ENCODE peak calls at places on chromosomes 11 and 22, in nine cellular contexts. D is adipocyte; I is mesothelial cell of epicardium; S is activated CD4-positive, alpha-beta T cell treated with anti-CD3 and anti-CD28 coated beads for 36 hours; T is HCEC 1CT; R is lower leg skin; C is NAMALWA; U is dermis blood vessel endothelial cell; N is GM04503. L is an unnamed sample.

GRCh38 chr11:62452261-62452660 is 33.4 kb downstream of the SCGB1A1 start:
- DNase-seq in D (no peak), I (no peak), S (no peak), T (no peak), R (no peak), C (no peak), U (no peak), N (no peak), L (no peak)

GRCh38 chr22:39209756-39210155 is 35.0 kb downstream of the PDGFB start:
- DNase-seq in D (no peak), I (no peak), S (no peak), T (no peak), R (peak; percentile 68), C (no peak), U (no peak), N (no peak), L (no peak)

GRCh38 chr22:27825174-27825573 is 23.6 kb upstream of the MN1 start:
- DNase-seq in D (no peak), I (no peak), S (peak; percentile 60), T (no peak), R (no peak), C (peak; percentile 11), U (peak; percentile 28), N (no peak), L (no peak)

GRCh38 chr11:93939084-93939780 is 81.9 kb upstream of the HEPHL1 start:
- DNase-seq in D (peak; percentile 12), I (no peak), S (no peak), T (no peak), R (no peak), C (no peak), U (no peak), N (no peak), L (no peak)

GRCh38 chr11:22476589-22476988 is 138.4 kb downstream of the SLC17A6 start:
- DNase-seq in D (no peak), I (no peak), S (no peak), T (no peak), R (no peak), C (no peak), U (no peak), N (no peak), L (no peak)

GRCh38 chr11:111905391-111905790 is 6.2 kb downstream of the CRYAB start:
- DNase-seq in D (peak; percentile 67), I (no peak), S (no peak), T (no peak), R (no peak), C (no peak), U (no peak), N (no peak), L (no peak)

GRCh38 chr22:39176067-39176621 is 23.7 kb upstream of the CBX7 start:
- DNase-seq in D (peak; percentile 68), I (peak; percentile 67), S (no peak), T (peak; percentile 79), R (peak; percentile 90), C (no peak), U (peak; percentile 92), N (no peak), L (no peak)

GRCh38 chr11:82859746-82860145 is 40.5 kb downstream of the PRCP start:
- DNase-seq in D (peak; percentile 55), I (no peak), S (no peak), T (peak; percentile 7), R (no peak), C (no peak), U (no peak), N (no peak), L (no peak)

GRCh38 chr11:118046051-118046963 is 30.6 kb upstream of the TMPRSS4 start:
- DNase-seq in D (no peak), I (no peak), S (peak; percentile 49), T (no peak), R (no peak), C (no peak), U (no peak), N (no peak), L (no peak)

GRCh38 chr11:106447631-106448191 is 370.2 kb downstream of the AASDHPPT start:
- DNase-seq in D (no peak), I (no peak), S (no peak), T (no peak), R (no peak), C (no peak), U (no peak), N (peak; percentile 15), L (no peak)

GRCh38 chr11:128207861-128208321 is 379.5 kb downstream of the ETS1 start:
- DNase-seq in D (peak; percentile 79), I (no peak), S (no peak), T (peak; percentile 95), R (no peak), C (no peak), U (peak; percentile 94), N (peak; percentile 79), L (no peak)

GRCh38 chr22:20967697-20968201 is 694 bp downstream of the AIFM3 start:
- DNase-seq in D (no peak), I (no peak), S (no peak), T (no peak), R (no peak), C (no peak), U (no peak), N (no peak), L (no peak)

GRCh38 chr11:33699515-33700424 is 856 bp downstream of the C11orf91 start:
- DNase-seq in D (no peak), I (no peak), S (no peak), T (no peak), R (peak; percentile 93), C (no peak), U (no peak), N (no peak), L (no peak)

GRCh38 chr22:41668971-41669911 is 19.4 kb downstream of the SNU13 start:
- DNase-seq in D (peak; percentile 35), I (no peak), S (no peak), T (peak; percentile 82), R (no peak), C (no peak), U (peak; percentile 60), N (peak; percentile 83), L (no peak)

GRCh38 chr22:42343136-42343484 is 72.7 kb upstream of the TCF20 start:
- DNase-seq in D (no peak), I (no peak), S (peak; percentile 48), T (no peak), R (no peak), C (no peak), U (no peak), N (no peak), L (no peak)

GRCh38 chr11:119307219-119307618 is 9.7 kb downstream of the MCAM start:
- DNase-seq in D (no peak), I (no peak), S (no peak), T (no peak), R (no peak), C (no peak), U (peak; percentile 57), N (no peak), L (no peak)

GRCh38 chr11:13301522-13301921 is 23.9 kb downstream of the BMAL1 start:
- DNase-seq in D (no peak), I (no peak), S (no peak), T (no peak), R (peak; percentile 32), C (no peak), U (no peak), N (no peak), L (no peak)

GRCh38 chr11:34824425-34824824 is 91.8 kb downstream of the APIP start:
- DNase-seq in D (no peak), I (no peak), S (no peak), T (no peak), R (no peak), C (no peak), U (no peak), N (no peak), L (no peak)

GRCh38 chr11:330694-331314 is 10.1 kb upstream of the IFITM3 start:
- DNase-seq in D (no peak), I (no peak), S (peak; percentile 56), T (no peak), R (peak; percentile 85), C (peak; percentile 62), U (no peak), N (no peak), L (no peak)

GRCh38 chr22:27996981-27997380 is 77.9 kb upstream of the PITPNB start:
- DNase-seq in D (no peak), I (no peak), S (no peak), T (no peak), R (no peak), C (no peak), U (no peak), N (no peak), L (no peak)

GRCh38 chr22:44683237-44683636 is 18.8 kb upstream of the PRR5 start:
- DNase-seq in D (no peak), I (no peak), S (peak; percentile 68), T (no peak), R (no peak), C (no peak), U (no peak), N (no peak), L (no peak)

GRCh38 chr11:64072403-64072802 is 36.7 kb downstream of the FLRT1 start:
- DNase-seq in D (no peak), I (no peak), S (no peak), T (no peak), R (no peak), C (no peak), U (no peak), N (no peak), L (no peak)

GRCh38 chr22:26837784-26838520 is 180.6 kb downstream of the MIAT start:
- DNase-seq in D (no peak), I (no peak), S (no peak), T (no peak), R (no peak), C (no peak), U (no peak), N (no peak), L (no peak)